ENCODE peak calls at places on chromosomes 12 and 14, in nine cellular contexts. F is neural progenitor cell, K is PC-3, C is OCI-LY7, P is GM23248, L is hepatocyte, G is HCT116, Z is MM.1S, X is SK-N-SH. T is an unnamed sample.

GRCh38 chr12:29032431-29032830 is 116.6 kb upstream of the FAR2 start:
- DNase-seq in F (no peak), K (no peak), C (no peak), P (peak), L (no peak), G (no peak), Z (no peak), X (no peak), T (no peak)

GRCh38 chr12:54988402-54989054 is 4.0 kb upstream of the TESPA1 start:
- DNase-seq in F (no peak), K (peak), C (peak), P (peak), L (peak), G (no peak), Z (peak), X (no peak), T (no peak)

GRCh38 chr14:22344673-22345072 is 244.4 kb downstream of the DAD1 start:
- DNase-seq in F (no peak), K (no peak), C (no peak), P (no peak), L (no peak), G (no peak), Z (no peak), X (no peak), T (no peak)

GRCh38 chr12:121524196-121524930 is 56.5 kb downstream of the KDM2B start:
- DNase-seq in F (peak), K (no peak), C (peak), P (no peak), L (no peak), G (no peak), Z (no peak), X (no peak), T (no peak)

GRCh38 chr12:111546758-111547383 is 52.2 kb downstream of the ATXN2 start:
- DNase-seq in F (no peak), K (no peak), C (no peak), P (peak), L (no peak), G (no peak), Z (no peak), X (no peak), T (no peak)

GRCh38 chr12:52217223-52217622 is 15.8 kb upstream of the KRT7 start:
- DNase-seq in F (no peak), K (peak), C (no peak), P (no peak), L (peak), G (peak), Z (no peak), X (no peak), T (peak)

GRCh38 chr14:69625299-69626131 is 14.1 kb downstream of the SUSD6 start:
- DNase-seq in F (no peak), K (no peak), C (peak), P (no peak), L (no peak), G (no peak), Z (peak), X (no peak), T (no peak)

GRCh38 chr14:35277179-35277578 is 15.0 kb upstream of the PSMA6 start:
- DNase-seq in F (no peak), K (peak), C (no peak), P (no peak), L (no peak), G (no peak), Z (no peak), X (no peak), T (peak)

GRCh38 chr14:91125271-91125661 is 11.4 kb downstream of the DGLUCY start:
- DNase-seq in F (no peak), K (no peak), C (no peak), P (no peak), L (no peak), G (no peak), Z (no peak), X (no peak), T (no peak)

GRCh38 chr14:65948302-65948701 is 535.8 kb downstream of the FUT8 start:
- DNase-seq in F (no peak), K (no peak), C (no peak), P (no peak), L (no peak), G (no peak), Z (no peak), X (no peak), T (peak)

GRCh38 chr14:73776194-73776537 is 62.0 kb upstream of the PNMA1 start:
- DNase-seq in F (no peak), K (no peak), C (no peak), P (peak), L (no peak), G (no peak), Z (no peak), X (no peak), T (no peak)

GRCh38 chr14:73774244-73774575 is 60.0 kb upstream of the PNMA1 start:
- DNase-seq in F (no peak), K (no peak), C (peak), P (no peak), L (no peak), G (no peak), Z (no peak), X (no peak), T (no peak)

GRCh38 chr14:73775339-73776193 is 61.4 kb upstream of the PNMA1 start:
- DNase-seq in F (no peak), K (no peak), C (peak), P (no peak), L (no peak), G (no peak), Z (no peak), X (no peak), T (no peak)

GRCh38 chr14:73773441-73774243 is 59.5 kb upstream of the PNMA1 start:
- DNase-seq in F (no peak), K (no peak), C (peak), P (no peak), L (no peak), G (no peak), Z (no peak), X (no peak), T (no peak)

GRCh38 chr14:73774671-73775070 is 60.5 kb upstream of the PNMA1 start:
- DNase-seq in F (no peak), K (no peak), C (peak), P (no peak), L (no peak), G (no peak), Z (no peak), X (no peak), T (no peak)
- H3K4me3 ChIP-seq in F (no peak), K (no peak), C (peak), P (no peak), L (no peak), G (no peak), Z (no peak), X (no peak), T (no peak)

DNA sequence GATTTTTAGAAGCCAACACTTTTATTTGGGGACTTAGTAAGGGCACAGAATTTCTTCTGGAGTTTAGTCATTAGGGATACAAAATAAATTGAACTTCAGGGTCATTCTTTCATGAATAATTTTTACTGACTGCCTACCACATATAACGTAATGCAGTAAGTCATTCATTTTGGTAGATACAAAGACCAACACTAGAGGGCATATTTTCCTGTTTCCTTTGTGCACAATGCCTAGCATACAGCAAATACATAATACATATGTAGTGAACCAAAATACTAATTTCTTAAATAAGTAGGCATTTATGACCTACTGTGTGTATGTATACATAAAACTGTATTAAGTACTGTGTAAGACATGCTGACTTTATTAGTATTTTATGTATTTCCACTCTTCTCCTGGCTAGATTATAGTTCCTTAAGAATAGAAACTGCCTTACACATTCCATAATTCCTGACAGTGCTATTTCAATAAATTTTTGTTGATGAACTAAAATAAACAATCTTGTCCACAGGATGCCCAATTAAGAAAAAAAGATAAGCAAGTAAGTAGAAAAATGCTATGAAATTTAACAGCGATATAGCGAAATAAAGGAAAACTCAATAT is 47.9 kb downstream of the PPP1R12A start:
- DNase-seq in F (peak), K (peak), C (peak), P (peak), L (peak), G (peak), Z (peak), X (peak), T (peak)
- H3K27ac ChIP-seq in F (no peak), K (no peak), C (no peak), P (peak), L (no peak), G (no peak), Z (no peak), X (peak), T (no peak)

GRCh38 chr12:88339254-88339949 is 197.3 kb downstream of the TMTC3 start:
- DNase-seq in F (no peak), K (peak), C (no peak), P (peak), L (no peak), G (peak), Z (no peak), X (no peak), T (no peak)
- TF ChIP-seq EZH2phosphoT487 in F (no peak), K (no peak), C (no peak), P (no peak), L (no peak), G (no peak), Z (no peak), X (no peak), T (no peak)

DNA sequence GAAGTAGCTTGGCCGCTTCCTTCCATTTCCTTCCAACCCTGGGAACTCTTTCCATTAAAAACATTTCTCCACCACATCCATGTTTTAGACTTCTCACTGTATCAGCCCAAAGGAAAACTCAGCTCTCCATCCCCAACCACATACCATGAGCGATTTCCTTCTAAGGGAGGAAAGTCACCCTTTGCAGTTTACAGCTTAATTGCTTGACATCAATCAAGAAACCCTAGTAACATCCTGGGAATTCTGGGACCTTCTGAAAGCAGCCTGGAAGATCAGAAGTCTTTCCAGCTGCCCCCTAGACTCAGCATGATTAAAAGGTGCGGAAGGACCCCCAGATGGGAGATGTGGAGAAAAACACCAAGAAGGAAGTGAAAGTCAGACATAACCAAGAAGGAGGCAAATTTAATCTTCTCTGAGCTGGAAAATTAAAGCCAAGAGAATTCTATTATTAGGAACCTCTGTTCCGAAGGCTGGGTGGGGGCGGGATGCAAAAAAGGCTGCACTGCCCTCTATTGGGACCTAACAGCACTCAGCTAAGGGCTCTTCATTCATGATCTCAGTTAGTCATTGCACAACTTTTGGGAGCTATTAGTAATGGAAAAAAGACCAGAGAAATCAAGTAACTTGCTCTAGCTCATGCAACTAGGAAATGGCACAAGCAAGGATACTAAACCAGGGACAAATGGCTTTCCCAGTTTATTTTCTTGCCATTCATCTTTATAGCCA is 73.2 kb upstream of the PLXNC1 start:
- DNase-seq in F (peak), K (peak), C (peak), P (peak), L (peak), G (peak), Z (no peak), X (peak), T (peak)
- H3K4me3 ChIP-seq in F (no peak), K (no peak), C (no peak), P (peak), L (no peak), G (no peak), Z (no peak), X (no peak), T (no peak)

DNA sequence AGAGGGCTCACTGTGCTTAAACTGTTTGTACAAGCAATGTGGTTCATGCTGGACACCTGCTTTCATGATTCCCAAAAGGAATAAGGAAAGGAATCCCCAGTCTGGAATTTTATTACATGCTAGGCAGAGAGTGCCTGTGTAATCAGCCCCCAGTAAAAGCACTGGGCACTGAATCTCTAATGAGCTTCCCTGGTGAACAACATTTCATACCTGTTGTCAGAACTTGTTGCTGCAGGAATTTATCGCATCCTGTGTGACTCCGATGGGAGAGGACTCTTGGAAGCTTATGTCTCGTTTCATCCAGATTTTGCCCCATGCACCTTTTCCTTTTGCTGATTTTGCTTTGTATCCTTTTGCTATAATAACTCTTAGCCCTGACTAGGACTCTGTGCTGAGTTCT is 190.2 kb upstream of the HMGA2 start:
- DNase-seq in F (no peak), K (peak), C (no peak), P (no peak), L (no peak), G (no peak), Z (no peak), X (no peak), T (no peak)
- H3K27ac ChIP-seq in F (no peak), K (peak), C (no peak), P (peak), L (no peak), G (peak), Z (no peak), X (peak), T (no peak)

GRCh38 chr12:107012736-107013425 is 25.9 kb upstream of the MTERF2 start:
- DNase-seq in F (no peak), K (no peak), C (no peak), P (no peak), L (no peak), G (no peak), Z (no peak), X (no peak), T (no peak)

GRCh38 chr12:107007421-107007820 is 20.5 kb upstream of the MTERF2 start:
- DNase-seq in F (no peak), K (no peak), C (no peak), P (no peak), L (no peak), G (no peak), Z (no peak), X (no peak), T (no peak)

GRCh38 chr12:107014050-107014449 is 27.1 kb upstream of the MTERF2 start:
- DNase-seq in F (no peak), K (peak), C (peak), P (peak), L (peak), G (peak), Z (peak), X (no peak), T (peak)

GRCh38 chr12:107017042-107017441 is 30.1 kb upstream of the MTERF2 start:
- DNase-seq in F (no peak), K (no peak), C (no peak), P (no peak), L (no peak), G (no peak), Z (no peak), X (no peak), T (no peak)

GRCh38 chr12:107011519-107011918 is 24.6 kb upstream of the MTERF2 start:
- DNase-seq in F (no peak), K (no peak), C (no peak), P (no peak), L (no peak), G (no peak), Z (no peak), X (no peak), T (no peak)
- TF ChIP-seq EZH2phosphoT487 in F (no peak), K (no peak), C (no peak), P (no peak), L (no peak), G (no peak), Z (no peak), X (no peak), T (no peak)

GRCh38 chr12:13371797-13372196 is 175.3 kb downstream of the EMP1 start:
- DNase-seq in F (no peak), K (no peak), C (no peak), P (no peak), L (no peak), G (no peak), Z (no peak), X (no peak), T (no peak)

GRCh38 chr12:13374783-13375182 is 178.3 kb downstream of the EMP1 start:
- DNase-seq in F (no peak), K (no peak), C (no peak), P (no peak), L (no peak), G (no peak), Z (no peak), X (no peak), T (no peak)

GRCh38 chr12:13373803-13374202 is 177.3 kb downstream of the EMP1 start:
- DNase-seq in F (no peak), K (no peak), C (no peak), P (no peak), L (no peak), G (no peak), Z (no peak), X (no peak), T (no peak)

GRCh38 chr12:13371367-13371766 is 174.8 kb downstream of the EMP1 start:
- DNase-seq in F (no peak), K (no peak), C (no peak), P (no peak), L (no peak), G (no peak), Z (no peak), X (no peak), T (no peak)

DNA sequence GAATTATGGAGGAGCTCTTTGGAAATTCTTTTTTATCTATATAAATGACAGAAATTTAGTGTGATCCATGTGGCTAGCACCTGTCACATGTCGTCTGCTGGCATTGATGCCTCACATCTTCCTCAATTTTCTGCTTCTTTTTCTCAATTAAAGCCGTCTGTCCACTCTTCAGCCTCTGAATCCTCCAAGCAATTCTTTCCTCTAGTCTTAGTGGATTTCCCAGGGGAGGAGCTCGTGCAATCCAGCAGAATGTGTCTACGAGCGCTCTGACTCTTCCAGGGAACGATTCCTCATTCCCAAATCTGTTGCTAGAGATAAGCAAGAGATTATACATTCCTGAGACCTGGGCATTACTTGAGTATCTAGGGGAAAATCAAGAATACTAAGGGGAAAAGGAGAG is 176.6 kb downstream of the EMP1 start:
- DNase-seq in F (no peak), K (no peak), C (no peak), P (peak), L (no peak), G (no peak), Z (no peak), X (no peak), T (no peak)
- H3K4me3 ChIP-seq in F (no peak), K (no peak), C (no peak), P (no peak), L (no peak), G (no peak), Z (no peak), X (no peak), T (no peak)

T was measured in GM23338.